ENCODE peak calls at places on chromosomes 13 and 19, in nine cellular contexts. One of them, this sample, is unnamed.

GRCh38 chr13:106373304-106373988 is 162.0 kb downstream of the EFNB2 start:
- DNase-seq in astrocyte: no peak
- DNase-seq in cerebellar nuclear complex: no peak
- DNase-seq in body of pancreas: no peak
- DNase-seq in naive thymus-derived CD8-positive, alpha-beta T cell: no peak
- DNase-seq in brain microvascular endothelial cell: no peak
- DNase-seq in chondrocyte: no peak
- DNase-seq in NAMALWA: peak; percentile 34
- DNase-seq in stimulated activated CD8-positive, alpha-beta memory T cell treated with anti-CD3 and anti-CD28 coated beads, Interleukin-7, amount 100 ng/mL, for 1 hour: no peak
- DNase-seq in this sample: no peak

GRCh38 chr19:50601407-50602088 is 33.3 kb upstream of the LRRC4B start:
- DNase-seq in body of pancreas: no peak
- DNase-seq in NAMALWA: no peak
- DNase-seq in brain microvascular endothelial cell: no peak
- DNase-seq in chondrocyte: no peak
- DNase-seq in stimulated activated CD8-positive, alpha-beta memory T cell treated with anti-CD3 and anti-CD28 coated beads, Interleukin-7, amount 100 ng/mL, for 1 hour: no peak
- DNase-seq in naive thymus-derived CD8-positive, alpha-beta T cell: no peak
- DNase-seq in cerebellar nuclear complex: no peak
- DNase-seq in astrocyte: no peak
- DNase-seq in this sample: no peak

GRCh38 chr13:67148219-67148583 is 81.9 kb downstream of the PCDH9 start:
- DNase-seq in brain microvascular endothelial cell: peak; percentile 6
- DNase-seq in cerebellar nuclear complex: no peak
- DNase-seq in stimulated activated CD8-positive, alpha-beta memory T cell treated with anti-CD3 and anti-CD28 coated beads, Interleukin-7, amount 100 ng/mL, for 1 hour: no peak
- DNase-seq in chondrocyte: no peak
- DNase-seq in NAMALWA: no peak
- DNase-seq in body of pancreas: no peak
- DNase-seq in naive thymus-derived CD8-positive, alpha-beta T cell: no peak
- DNase-seq in astrocyte: peak; percentile 55
- DNase-seq in this sample: no peak

GRCh38 chr19:14004619-14005380 is 1.3 kb downstream of the RFX1 start:
- DNase-seq in cerebellar nuclear complex: no peak
- DNase-seq in chondrocyte: no peak
- DNase-seq in brain microvascular endothelial cell: no peak
- DNase-seq in astrocyte: no peak
- DNase-seq in NAMALWA: peak; percentile 57
- DNase-seq in stimulated activated CD8-positive, alpha-beta memory T cell treated with anti-CD3 and anti-CD28 coated beads, Interleukin-7, amount 100 ng/mL, for 1 hour: no peak
- DNase-seq in naive thymus-derived CD8-positive, alpha-beta T cell: no peak
- DNase-seq in body of pancreas: peak; percentile 74
- DNase-seq in this sample: peak; percentile 87

GRCh38 chr19:47187797-47188196 is 43.2 kb downstream of the BBC3 start:
- DNase-seq in body of pancreas: no peak
- DNase-seq in NAMALWA: no peak
- DNase-seq in cerebellar nuclear complex: no peak
- DNase-seq in astrocyte: no peak
- DNase-seq in stimulated activated CD8-positive, alpha-beta memory T cell treated with anti-CD3 and anti-CD28 coated beads, Interleukin-7, amount 100 ng/mL, for 1 hour: no peak
- DNase-seq in chondrocyte: no peak
- DNase-seq in naive thymus-derived CD8-positive, alpha-beta T cell: no peak
- DNase-seq in brain microvascular endothelial cell: no peak
- DNase-seq in this sample: no peak

GRCh38 chr19:46958542-46958941 is 61.1 kb upstream of the NPAS1 start:
- DNase-seq in brain microvascular endothelial cell: peak; percentile 72
- DNase-seq in body of pancreas: no peak
- DNase-seq in naive thymus-derived CD8-positive, alpha-beta T cell: no peak
- DNase-seq in stimulated activated CD8-positive, alpha-beta memory T cell treated with anti-CD3 and anti-CD28 coated beads, Interleukin-7, amount 100 ng/mL, for 1 hour: no peak
- DNase-seq in cerebellar nuclear complex: no peak
- DNase-seq in chondrocyte: no peak
- DNase-seq in NAMALWA: no peak
- DNase-seq in astrocyte: peak; percentile 39
- DNase-seq in this sample: no peak

GRCh38 chr19:11881151-11881800 is 6.3 kb upstream of the ZNF69 start:
- DNase-seq in naive thymus-derived CD8-positive, alpha-beta T cell: peak; percentile 77
- DNase-seq in chondrocyte: no peak
- DNase-seq in brain microvascular endothelial cell: peak; percentile 34
- DNase-seq in body of pancreas: peak; percentile 76
- DNase-seq in astrocyte: peak; percentile 20
- DNase-seq in stimulated activated CD8-positive, alpha-beta memory T cell treated with anti-CD3 and anti-CD28 coated beads, Interleukin-7, amount 100 ng/mL, for 1 hour: peak; percentile 21
- DNase-seq in cerebellar nuclear complex: no peak
- DNase-seq in NAMALWA: peak; percentile 80
- DNase-seq in this sample: peak; percentile 75

GRCh38 chr13:73520566-73521290 is 461.9 kb downstream of the KLF5 start:
- DNase-seq in NAMALWA: no peak
- DNase-seq in body of pancreas: no peak
- DNase-seq in stimulated activated CD8-positive, alpha-beta memory T cell treated with anti-CD3 and anti-CD28 coated beads, Interleukin-7, amount 100 ng/mL, for 1 hour: no peak
- DNase-seq in naive thymus-derived CD8-positive, alpha-beta T cell: no peak
- DNase-seq in cerebellar nuclear complex: no peak
- DNase-seq in astrocyte: no peak
- DNase-seq in chondrocyte: no peak
- DNase-seq in brain microvascular endothelial cell: no peak
- DNase-seq in this sample: no peak

GRCh38 chr13:25833761-25834160 is 218.1 kb downstream of the SHISA2 start:
- DNase-seq in naive thymus-derived CD8-positive, alpha-beta T cell: no peak
- DNase-seq in astrocyte: no peak
- DNase-seq in chondrocyte: no peak
- DNase-seq in cerebellar nuclear complex: no peak
- DNase-seq in NAMALWA: no peak
- DNase-seq in stimulated activated CD8-positive, alpha-beta memory T cell treated with anti-CD3 and anti-CD28 coated beads, Interleukin-7, amount 100 ng/mL, for 1 hour: no peak
- DNase-seq in body of pancreas: no peak
- DNase-seq in brain microvascular endothelial cell: no peak
- DNase-seq in this sample: no peak

GRCh38 chr19:51547397-51548212 is 16.1 kb upstream of the SIGLEC6 start:
- DNase-seq in brain microvascular endothelial cell: peak; percentile 82
- DNase-seq in chondrocyte: no peak
- DNase-seq in cerebellar nuclear complex: no peak
- DNase-seq in body of pancreas: no peak
- DNase-seq in astrocyte: no peak
- DNase-seq in naive thymus-derived CD8-positive, alpha-beta T cell: no peak
- DNase-seq in stimulated activated CD8-positive, alpha-beta memory T cell treated with anti-CD3 and anti-CD28 coated beads, Interleukin-7, amount 100 ng/mL, for 1 hour: no peak
- DNase-seq in NAMALWA: no peak
- DNase-seq in this sample: no peak

GRCh38 chr19:17079710-17080440 is 4.3 kb downstream of the MYO9B start:
- DNase-seq in body of pancreas: no peak
- DNase-seq in naive thymus-derived CD8-positive, alpha-beta T cell: no peak
- DNase-seq in stimulated activated CD8-positive, alpha-beta memory T cell treated with anti-CD3 and anti-CD28 coated beads, Interleukin-7, amount 100 ng/mL, for 1 hour: peak; percentile 20
- DNase-seq in cerebellar nuclear complex: no peak
- DNase-seq in brain microvascular endothelial cell: peak; percentile 99
- DNase-seq in NAMALWA: peak; percentile 87
- DNase-seq in chondrocyte: no peak
- DNase-seq in astrocyte: peak; percentile 98
- DNase-seq in this sample: peak; percentile 80

GRCh38 chr19:30479231-30479630 is 107.0 kb downstream of the ZNF536 start:
- DNase-seq in naive thymus-derived CD8-positive, alpha-beta T cell: no peak
- DNase-seq in cerebellar nuclear complex: no peak
- DNase-seq in chondrocyte: no peak
- DNase-seq in stimulated activated CD8-positive, alpha-beta memory T cell treated with anti-CD3 and anti-CD28 coated beads, Interleukin-7, amount 100 ng/mL, for 1 hour: no peak
- DNase-seq in body of pancreas: no peak
- DNase-seq in brain microvascular endothelial cell: no peak
- DNase-seq in astrocyte: no peak
- DNase-seq in NAMALWA: no peak
- DNase-seq in this sample: no peak

GRCh38 chr19:23482829-23483228 is 87.6 kb upstream of the ZNF91 start:
- DNase-seq in astrocyte: no peak
- DNase-seq in cerebellar nuclear complex: no peak
- DNase-seq in body of pancreas: no peak
- DNase-seq in naive thymus-derived CD8-positive, alpha-beta T cell: no peak
- DNase-seq in chondrocyte: no peak
- DNase-seq in brain microvascular endothelial cell: no peak
- DNase-seq in NAMALWA: no peak
- DNase-seq in stimulated activated CD8-positive, alpha-beta memory T cell treated with anti-CD3 and anti-CD28 coated beads, Interleukin-7, amount 100 ng/mL, for 1 hour: no peak
- DNase-seq in this sample: no peak

GRCh38 chr19:1618157-1619093 is 13.2 kb upstream of the UQCR11 start:
- DNase-seq in chondrocyte: no peak
- DNase-seq in astrocyte: no peak
- DNase-seq in naive thymus-derived CD8-positive, alpha-beta T cell: no peak
- DNase-seq in cerebellar nuclear complex: no peak
- DNase-seq in body of pancreas: peak; percentile 58
- DNase-seq in stimulated activated CD8-positive, alpha-beta memory T cell treated with anti-CD3 and anti-CD28 coated beads, Interleukin-7, amount 100 ng/mL, for 1 hour: no peak
- DNase-seq in NAMALWA: peak; percentile 61
- DNase-seq in brain microvascular endothelial cell: no peak
- DNase-seq in this sample: no peak

GRCh38 chr13:24087611-24088235 is 72.8 kb upstream of the SPATA13 start:
- DNase-seq in stimulated activated CD8-positive, alpha-beta memory T cell treated with anti-CD3 and anti-CD28 coated beads, Interleukin-7, amount 100 ng/mL, for 1 hour: no peak
- DNase-seq in brain microvascular endothelial cell: no peak
- DNase-seq in body of pancreas: peak; percentile 62
- DNase-seq in cerebellar nuclear complex: no peak
- DNase-seq in chondrocyte: no peak
- DNase-seq in astrocyte: no peak
- DNase-seq in NAMALWA: no peak
- DNase-seq in naive thymus-derived CD8-positive, alpha-beta T cell: no peak
- DNase-seq in this sample: no peak

GRCh38 chr19:9857920-9858746 is 23.0 kb downstream of the PIN1 start:
- DNase-seq in body of pancreas: no peak
- DNase-seq in stimulated activated CD8-positive, alpha-beta memory T cell treated with anti-CD3 and anti-CD28 coated beads, Interleukin-7, amount 100 ng/mL, for 1 hour: no peak
- DNase-seq in astrocyte: no peak
- DNase-seq in NAMALWA: no peak
- DNase-seq in chondrocyte: no peak
- DNase-seq in cerebellar nuclear complex: no peak
- DNase-seq in naive thymus-derived CD8-positive, alpha-beta T cell: no peak
- DNase-seq in brain microvascular endothelial cell: no peak
- DNase-seq in this sample: no peak

GRCh38 chr19:17950310-17951150 is 16.4 kb upstream of the KCNN1 start:
- DNase-seq in stimulated activated CD8-positive, alpha-beta memory T cell treated with anti-CD3 and anti-CD28 coated beads, Interleukin-7, amount 100 ng/mL, for 1 hour: no peak
- DNase-seq in brain microvascular endothelial cell: no peak
- DNase-seq in cerebellar nuclear complex: no peak
- DNase-seq in NAMALWA: peak; percentile 41
- DNase-seq in astrocyte: no peak
- DNase-seq in chondrocyte: no peak
- DNase-seq in body of pancreas: no peak
- DNase-seq in naive thymus-derived CD8-positive, alpha-beta T cell: peak; percentile 68
- DNase-seq in this sample: no peak

GRCh38 chr19:16460454-16460853 is 11.3 kb downstream of the EPS15L1 start:
- DNase-seq in astrocyte: no peak
- DNase-seq in brain microvascular endothelial cell: no peak
- DNase-seq in cerebellar nuclear complex: no peak
- DNase-seq in body of pancreas: no peak
- DNase-seq in chondrocyte: no peak
- DNase-seq in naive thymus-derived CD8-positive, alpha-beta T cell: no peak
- DNase-seq in stimulated activated CD8-positive, alpha-beta memory T cell treated with anti-CD3 and anti-CD28 coated beads, Interleukin-7, amount 100 ng/mL, for 1 hour: no peak
- DNase-seq in NAMALWA: no peak
- DNase-seq in this sample: no peak

GRCh38 chr13:74153316-74153715 is 19.1 kb upstream of the KLF12 start:
- DNase-seq in naive thymus-derived CD8-positive, alpha-beta T cell: no peak
- DNase-seq in brain microvascular endothelial cell: no peak
- DNase-seq in chondrocyte: no peak
- DNase-seq in body of pancreas: no peak
- DNase-seq in stimulated activated CD8-positive, alpha-beta memory T cell treated with anti-CD3 and anti-CD28 coated beads, Interleukin-7, amount 100 ng/mL, for 1 hour: no peak
- DNase-seq in NAMALWA: no peak
- DNase-seq in astrocyte: no peak
- DNase-seq in cerebellar nuclear complex: no peak
- DNase-seq in this sample: no peak

GRCh38 chr13:114177245-114178010 is 1.6 kb upstream of the CFAP97D2 start:
- DNase-seq in astrocyte: no peak
- DNase-seq in naive thymus-derived CD8-positive, alpha-beta T cell: no peak
- DNase-seq in brain microvascular endothelial cell: no peak
- DNase-seq in chondrocyte: no peak
- DNase-seq in cerebellar nuclear complex: no peak
- DNase-seq in NAMALWA: no peak
- DNase-seq in stimulated activated CD8-positive, alpha-beta memory T cell treated with anti-CD3 and anti-CD28 coated beads, Interleukin-7, amount 100 ng/mL, for 1 hour: no peak
- DNase-seq in body of pancreas: no peak
- DNase-seq in this sample: no peak

GRCh38 chr19:38265213-38265861 is 964 bp downstream of the SPINT2 start:
- DNase-seq in stimulated activated CD8-positive, alpha-beta memory T cell treated with anti-CD3 and anti-CD28 coated beads, Interleukin-7, amount 100 ng/mL, for 1 hour: no peak
- DNase-seq in chondrocyte: no peak
- DNase-seq in body of pancreas: peak; percentile 47
- DNase-seq in NAMALWA: peak; percentile 47
- DNase-seq in astrocyte: no peak
- DNase-seq in naive thymus-derived CD8-positive, alpha-beta T cell: no peak
- DNase-seq in brain microvascular endothelial cell: no peak
- DNase-seq in cerebellar nuclear complex: no peak
- DNase-seq in this sample: no peak

GRCh38 chr13:30033681-30034447 is 183.4 kb upstream of the UBL3 start:
- DNase-seq in astrocyte: peak; percentile 97
- DNase-seq in cerebellar nuclear complex: no peak
- DNase-seq in naive thymus-derived CD8-positive, alpha-beta T cell: no peak
- DNase-seq in stimulated activated CD8-positive, alpha-beta memory T cell treated with anti-CD3 and anti-CD28 coated beads, Interleukin-7, amount 100 ng/mL, for 1 hour: no peak
- DNase-seq in NAMALWA: no peak
- DNase-seq in chondrocyte: no peak
- DNase-seq in body of pancreas: no peak
- DNase-seq in brain microvascular endothelial cell: peak; percentile 34
- DNase-seq in this sample: no peak

GRCh38 chr13:63497601-63498000 is 2082.0 kb upstream of the PCDH20 start:
- DNase-seq in stimulated activated CD8-positive, alpha-beta memory T cell treated with anti-CD3 and anti-CD28 coated beads, Interleukin-7, amount 100 ng/mL, for 1 hour: no peak
- DNase-seq in NAMALWA: no peak
- DNase-seq in cerebellar nuclear complex: no peak
- DNase-seq in brain microvascular endothelial cell: no peak
- DNase-seq in astrocyte: no peak
- DNase-seq in body of pancreas: no peak
- DNase-seq in chondrocyte: no peak
- DNase-seq in naive thymus-derived CD8-positive, alpha-beta T cell: no peak
- DNase-seq in this sample: no peak

GRCh38 chr13:32153056-32153455 is 121.5 kb downstream of the FRY start:
- DNase-seq in stimulated activated CD8-positive, alpha-beta memory T cell treated with anti-CD3 and anti-CD28 coated beads, Interleukin-7, amount 100 ng/mL, for 1 hour: no peak
- DNase-seq in cerebellar nuclear complex: no peak
- DNase-seq in NAMALWA: no peak
- DNase-seq in astrocyte: peak; percentile 78
- DNase-seq in body of pancreas: no peak
- DNase-seq in naive thymus-derived CD8-positive, alpha-beta T cell: no peak
- DNase-seq in brain microvascular endothelial cell: peak; percentile 40
- DNase-seq in chondrocyte: no peak
- DNase-seq in this sample: no peak

GRCh38 chr13:114124921-114125320 is 7.5 kb downstream of the RASA3 start:
- DNase-seq in brain microvascular endothelial cell: peak; percentile 70
- DNase-seq in NAMALWA: peak; percentile 37
- DNase-seq in naive thymus-derived CD8-positive, alpha-beta T cell: peak; percentile 91
- DNase-seq in cerebellar nuclear complex: no peak
- DNase-seq in stimulated activated CD8-positive, alpha-beta memory T cell treated with anti-CD3 and anti-CD28 coated beads, Interleukin-7, amount 100 ng/mL, for 1 hour: no peak
- DNase-seq in chondrocyte: no peak
- DNase-seq in body of pancreas: no peak
- DNase-seq in astrocyte: peak; percentile 83
- DNase-seq in this sample: no peak

This sample was measured in cardiac septum.